ENCODE peak calls at places on chromosomes 16 and 17, in ten cellular contexts. L is OCI-M1; H is fibroblast of the conjunctiva; M is activated naive CD8-positive, alpha-beta T cell treated with anti-CD3 and anti-CD28 coated beads, Interleukin-2, amount 10 ng/mL, durations not matched to agents 7 days and 5 days; E is stromal cell of bone marrow; P is T-helper 2 cell; W is T-helper 9 cell; T is KBM-7; U is NCI-H2081; K is uterus. G is an unnamed sample.

GRCh38 chr16:80680839-80681238 is 123.6 kb downstream of the CDYL2 start:
- DNase-seq in M (no peak), P (no peak), W (no peak), L (no peak), T (no peak), U (no peak), H (no peak), K (no peak), E (no peak), G (no peak)

GRCh38 chr16:733382-734207 is 6.7 kb downstream of the HAGHL start:
- DNase-seq in U (no peak), L (no peak), E (no peak), K (peak; percentile 17), H (no peak), W (peak; percentile 36), M (peak; percentile 67), T (no peak), P (no peak), G (no peak)

GRCh38 chr17:4988168-4988567 is 693 bp upstream of the CAMTA2 start:
- DNase-seq in H (no peak), L (no peak), U (no peak), T (no peak), E (no peak), P (no peak), K (peak; percentile 40), M (no peak), W (no peak), G (no peak)

GRCh38 chr16:17318200-17318599 is 152.6 kb downstream of the XYLT1 start:
- DNase-seq in L (no peak), W (no peak), M (no peak), U (no peak), T (no peak), E (peak; percentile 89), P (no peak), H (peak; percentile 62), K (no peak), G (no peak)

GRCh38 chr16:65318590-65319267 is 196.9 kb upstream of the CDH11 start:
- DNase-seq in T (no peak), M (no peak), U (no peak), P (no peak), K (no peak), H (no peak), L (no peak), W (no peak), E (no peak), G (no peak)

GRCh38 chr16:3458852-3459361 is 15.4 kb downstream of the NAA60 start:
- DNase-seq in E (no peak), P (no peak), U (no peak), H (no peak), W (no peak), L (peak; percentile 71), T (no peak), K (no peak), M (no peak), G (no peak)

GRCh38 chr16:14351647-14352046 is 278.4 kb downstream of the PARN start:
- DNase-seq in M (no peak), K (no peak), L (no peak), W (no peak), H (no peak), U (no peak), T (no peak), E (no peak), P (no peak), G (no peak)

GRCh38 chr17:42809250-42809649 is 10.6 kb downstream of the CNTD1 start:
- DNase-seq in H (peak; percentile 61), P (no peak), E (peak; percentile 67), W (no peak), T (no peak), U (no peak), M (no peak), K (peak; percentile 37), L (no peak), G (no peak)

GRCh38 chr17:35018814-35019213 is 38.5 kb downstream of the LIG3 start:
- DNase-seq in P (no peak), T (no peak), K (no peak), U (no peak), W (no peak), E (no peak), M (no peak), L (no peak), H (no peak), G (no peak)

GRCh38 chr16:10685709-10686108 is 9.0 kb downstream of the TEKT5 start:
- DNase-seq in W (no peak), M (no peak), P (no peak), K (no peak), T (no peak), U (no peak), L (no peak), H (no peak), E (no peak), G (no peak)

GRCh38 chr16:84032458-84033178 is 10.0 kb downstream of the SLC38A8 start:
- DNase-seq in L (no peak), U (no peak), K (no peak), P (no peak), M (no peak), H (no peak), E (no peak), W (no peak), T (no peak), G (no peak)

GRCh38 chr16:57386381-57386951 is 14.2 kb downstream of the CX3CL1 start:
- DNase-seq in H (peak; percentile 59), U (no peak), P (no peak), M (no peak), K (no peak), T (no peak), E (peak; percentile 60), L (no peak), W (no peak), G (no peak)

GRCh38 chr17:35786941-35787432 is 8.5 kb downstream of the MMP28 start:
- DNase-seq in W (no peak), H (no peak), U (no peak), T (no peak), P (no peak), M (no peak), L (peak; percentile 8), E (no peak), K (no peak), G (no peak)

GRCh38 chr16:49688298-49688697 is 167.6 kb downstream of the ZNF423 start:
- DNase-seq in M (no peak), T (no peak), U (no peak), E (no peak), H (no peak), W (no peak), L (no peak), P (no peak), K (no peak), G (no peak)

GRCh38 chr17:21394265-21394664 is 18.1 kb downstream of the KCNJ12 start:
- DNase-seq in E (no peak), T (no peak), K (no peak), L (no peak), W (no peak), P (no peak), H (no peak), M (no peak), U (no peak), G (no peak)

GRCh38 chr17:66398617-66399016 is 96.2 kb downstream of the PRKCA start:
- DNase-seq in P (no peak), E (no peak), T (no peak), M (no peak), U (peak; percentile 25), W (no peak), K (no peak), H (no peak), L (no peak), G (no peak)

GRCh38 chr16:24497405-24497804 is 42.0 kb upstream of the RBBP6 start:
- DNase-seq in W (no peak), L (no peak), H (no peak), E (no peak), T (no peak), P (no peak), M (no peak), K (no peak), U (no peak), G (no peak)

GRCh38 chr17:72357764-72358365 is 237.0 kb downstream of the SOX9 start:
- DNase-seq in P (no peak), L (no peak), U (no peak), T (no peak), W (no peak), E (no peak), K (no peak), M (no peak), H (no peak), G (no peak)

GRCh38 chr16:684961-685696 is 995 bp upstream of the JMJD8 start:
- DNase-seq in K (peak; percentile 43), U (peak; percentile 89), T (no peak), P (no peak), W (no peak), M (no peak), H (no peak), L (no peak), E (no peak), G (no peak)

GRCh38 chr16:25481636-25482035 is 210.1 kb upstream of the HS3ST4 start:
- DNase-seq in E (no peak), L (no peak), W (no peak), H (no peak), K (no peak), U (no peak), P (no peak), M (no peak), T (no peak), G (no peak)

GRCh38 chr17:76432712-76433336 is 20.1 kb downstream of the UBE2O start:
- DNase-seq in W (no peak), U (no peak), P (no peak), T (peak; percentile 26), M (no peak), E (no peak), H (no peak), L (peak; percentile 7), K (no peak), G (no peak)

GRCh38 chr17:75065562-75066151 is 18.6 kb downstream of the KCTD2 start:
- DNase-seq in L (no peak), H (no peak), U (no peak), E (no peak), W (no peak), K (no peak), M (no peak), P (no peak), T (no peak), G (no peak)

GRCh38 chr16:51556694-51557327 is 405.7 kb upstream of the SALL1 start:
- DNase-seq in K (peak; percentile 76), W (no peak), M (no peak), E (peak; percentile 33), T (no peak), P (no peak), L (no peak), U (no peak), H (peak; percentile 84), G (no peak)

GRCh38 chr16:73447850-73448249 is 399.9 kb upstream of the ZFHX3 start:
- DNase-seq in M (no peak), T (no peak), H (no peak), U (no peak), P (no peak), K (no peak), E (no peak), W (no peak), L (no peak), G (no peak)

GRCh38 chr17:41651625-41652460 is 27.5 kb upstream of the KRT17 start:
- DNase-seq in T (no peak), H (no peak), K (no peak), L (no peak), W (no peak), E (no peak), P (no peak), M (no peak), U (no peak), G (no peak)

GRCh38 chr17:61279476-61280145 is 120.0 kb upstream of the TBX2 start:
- DNase-seq in P (no peak), T (no peak), L (no peak), W (no peak), K (no peak), H (no peak), E (peak; percentile 61), U (no peak), M (no peak), G (no peak)

GRCh38 chr17:49707246-49707607 is 537 bp downstream of the SLC35B1 start:
- DNase-seq in P (peak; percentile 26), U (no peak), H (no peak), W (peak; percentile 13), K (no peak), T (peak; percentile 22), E (no peak), L (peak; percentile 40), M (no peak), G (no peak)

GRCh38 chr16:50765866-50766265 is 24.0 kb downstream of the CYLD start:
- DNase-seq in W (no peak), P (no peak), E (no peak), K (no peak), M (no peak), L (no peak), U (no peak), T (no peak), H (no peak), G (no peak)